ENCODE peak calls at places on chromosomes 6 and 20, in six cellular contexts. M, O, W, I, L and G are unnamed samples.

GRCh38 chr20:63529180-63529860 is 7.9 kb downstream of the PTK6 start:
- DNase-seq in M (no peak), I (no peak), O (no peak), L (no peak), W (no peak), G (no peak)

GRCh38 chr20:38109657-38110524 is 55.2 kb downstream of the TGM2 start:
- DNase-seq in L (peak; percentile 86), W (peak; percentile 93), I (peak; percentile 66), O (no peak), M (peak; percentile 99), G (peak; percentile 86)

GRCh38 chr20:21719592-21720214 is 14.2 kb downstream of the PAX1 start:
- DNase-seq in W (peak; percentile 72), I (peak; percentile 60), O (peak; percentile 51), L (peak; percentile 52), M (peak; percentile 84), G (no peak)

GRCh38 chr20:50521709-50522674 is 11.8 kb downstream of the PTPN1 start:
- DNase-seq in I (no peak), M (no peak), O (no peak), W (no peak), L (no peak), G (no peak)

GRCh38 chr20:45776931-45777330 is 14.8 kb downstream of the WFDC3 start:
- DNase-seq in I (no peak), M (no peak), O (no peak), L (no peak), W (no peak), G (no peak)

GRCh38 chr6:14286144-14286543 is 168.6 kb downstream of the CD83 start:
- DNase-seq in I (no peak), L (peak; percentile 34), W (no peak), O (no peak), M (peak; percentile 85), G (no peak)

GRCh38 chr20:6007529-6008103 is 46.2 kb downstream of the LRRN4 start:
- DNase-seq in I (no peak), M (peak; percentile 14), W (no peak), O (no peak), L (no peak), G (no peak)

GRCh38 chr6:84089081-84089480 is 55.5 kb downstream of the MRAP2 start:
- DNase-seq in O (no peak), M (no peak), W (no peak), L (no peak), I (no peak), G (peak; percentile 10)

GRCh38 chr6:147906361-147906760 is 397.9 kb downstream of the SAMD5 start:
- DNase-seq in L (no peak), M (peak; percentile 22), O (no peak), I (no peak), W (no peak), G (no peak)

GRCh38 chr20:58086763-58087566 is 141.5 kb downstream of the ANKRD60 start:
- DNase-seq in W (peak; percentile 47), I (peak; percentile 70), L (peak; percentile 46), O (no peak), M (peak; percentile 89), G (no peak)

GRCh38 chr6:99933129-99933528 is 60.9 kb downstream of the MCHR2 start:
- DNase-seq in M (peak; percentile 29), O (no peak), L (no peak), W (no peak), I (no peak), G (no peak)

GRCh38 chr20:44398303-44398702 is 42.8 kb downstream of the HNF4A start:
- DNase-seq in I (no peak), L (no peak), M (peak; percentile 93), W (no peak), O (no peak), G (no peak)
- H3K4me3 ChIP-seq in I (no peak overlapping the region), L (no peak overlapping the region), M (no peak overlapping the region), W (no peak overlapping the region), O (no peak overlapping the region), G (no peak overlapping the region)

DNA sequence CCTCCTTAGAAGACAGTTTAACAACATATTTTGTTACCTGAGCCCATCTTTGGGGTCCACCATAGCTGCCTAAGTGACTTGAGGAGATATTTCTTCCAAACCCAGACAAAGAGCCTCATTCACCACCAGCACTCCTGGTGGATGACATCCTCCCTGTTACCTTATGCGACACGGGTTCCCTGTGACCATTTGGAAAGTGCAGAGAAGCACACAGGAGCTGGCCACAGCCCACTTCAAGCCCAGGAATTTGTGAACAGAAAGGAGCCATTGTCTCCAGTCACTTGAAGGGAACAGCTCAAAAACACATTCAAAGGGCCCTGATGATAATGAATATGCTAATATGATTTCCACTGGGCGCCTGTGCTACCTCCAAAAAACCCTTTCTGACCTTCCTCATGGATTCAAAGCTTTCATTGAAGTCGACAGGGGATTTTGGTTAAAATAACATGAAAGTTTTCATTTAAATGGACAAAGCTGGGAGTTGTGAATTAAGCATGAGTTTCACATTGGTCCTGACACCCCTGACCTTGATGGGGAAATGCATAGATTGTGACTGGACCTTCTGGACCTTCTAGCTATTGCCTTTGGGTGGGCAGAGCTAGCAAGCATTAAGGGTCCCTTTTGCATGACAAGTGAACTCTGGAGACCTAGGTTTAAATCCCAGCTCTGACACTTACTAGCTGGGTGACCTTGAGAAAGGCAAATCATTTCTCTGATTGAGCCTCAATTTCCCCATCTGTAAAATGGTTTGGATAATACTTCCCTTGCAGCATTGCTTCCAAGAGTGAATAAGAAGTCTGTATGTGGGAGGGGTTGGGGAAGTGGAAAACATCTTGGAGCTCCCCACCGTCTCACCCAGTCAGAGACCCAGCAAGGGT is 83.3 kb upstream of the SIRPA start:
- DNase-seq in M (no peak), O (no peak), I (no peak), W (no peak), L (no peak), G (no peak)
- H3K4me1 ChIP-seq in M (peaks cover 66% of the 10 kb centered on the region), O (peaks cover 5% of the 10 kb centered on the region), I (no peaks in the 10 kb centered on the region), W (no peaks in the 10 kb centered on the region), L (peaks cover 40% of the 10 kb centered on the region), G (peaks cover 44% of the 10 kb centered on the region)

GRCh38 chr6:3041147-3041546 is 27.1 kb upstream of the RIPK1 start:
- DNase-seq in M (no peak), L (no peak), W (no peak), O (no peak), I (no peak), G (no peak)
- H3K4me3 ChIP-seq in M (no peak overlapping the region), L (no peak overlapping the region), W (no peak overlapping the region), O (no peak overlapping the region), I (no peak overlapping the region), G (no peak overlapping the region)

DNA sequence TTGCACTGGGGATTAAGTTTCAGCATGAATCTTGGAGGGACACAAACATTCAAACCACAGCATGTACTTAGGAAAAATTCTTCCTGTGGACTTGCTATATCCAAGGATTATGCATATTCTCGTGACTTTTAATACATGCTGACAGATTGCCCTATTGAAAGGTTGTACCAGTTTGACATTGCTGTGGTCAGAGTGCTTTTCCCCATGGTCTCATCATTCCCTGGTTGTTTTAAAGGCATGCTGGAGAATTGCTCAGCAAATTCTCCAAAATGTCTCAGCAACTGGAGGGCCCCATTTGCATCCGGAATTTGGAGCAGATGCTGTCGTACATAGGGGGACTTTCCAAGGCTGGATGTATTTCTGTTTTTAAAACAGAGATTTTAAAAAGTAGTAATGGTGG is 7.4 kb downstream of the HECA start:
- DNase-seq in I (no peak), M (no peak), W (no peak), L (no peak), O (no peak), G (no peak)
- H3K4me1 ChIP-seq in I (no peaks in the 10 kb centered on the region), M (no peaks in the 10 kb centered on the region), W (peaks cover 1% of the 10 kb centered on the region), L (peaks cover 65% of the 10 kb centered on the region), O (peaks cover 9% of the 10 kb centered on the region), G (peaks cover 49% of the 10 kb centered on the region)

GRCh38 chr6:96156425-96156824 is 140.7 kb downstream of the FUT9 start:
- DNase-seq in W (no peak), O (no peak), M (no peak), L (no peak), I (no peak), G (no peak)

GRCh38 chr6:96151707-96152106 is 135.9 kb downstream of the FUT9 start:
- DNase-seq in W (no peak), O (no peak), L (no peak), I (no peak), M (no peak), G (no peak)

GRCh38 chr6:96153775-96154174 is 138.0 kb downstream of the FUT9 start:
- DNase-seq in M (peak; percentile 29), I (no peak), L (no peak), W (no peak), O (no peak), G (no peak)

GRCh38 chr6:96152114-96152708 is 136.4 kb downstream of the FUT9 start:
- DNase-seq in L (no peak), I (peak; percentile 33), M (no peak), O (no peak), W (no peak), G (no peak)

GRCh38 chr6:96157018-96157565 is 141.3 kb downstream of the FUT9 start:
- DNase-seq in W (no peak), I (no peak), L (no peak), M (no peak), O (no peak), G (no peak)
- H3K4me3 ChIP-seq in W (no peak overlapping the region), I (no peak overlapping the region), L (no peak overlapping the region), M (peak overlapping the region; percentile 57), O (no peak overlapping the region), G (no peak overlapping the region)

GRCh38 chr20:9945406-9945805 is 89.4 kb upstream of the ANKEF1 start:
- DNase-seq in L (no peak), W (no peak), O (no peak), I (no peak), M (peak; percentile 86), G (no peak)

GRCh38 chr20:9942736-9943135 is 92.1 kb upstream of the ANKEF1 start:
- DNase-seq in O (no peak), M (no peak), W (no peak), L (no peak), I (no peak), G (no peak)

GRCh38 chr20:9935285-9935684 is 96.4 kb upstream of the PAK5 start:
- DNase-seq in L (no peak), I (no peak), O (no peak), M (no peak), W (no peak), G (no peak)

GRCh38 chr20:9939231-9939630 is 95.6 kb upstream of the ANKEF1 start:
- DNase-seq in W (no peak), M (no peak), I (no peak), L (no peak), O (no peak), G (no peak)

DNA sequence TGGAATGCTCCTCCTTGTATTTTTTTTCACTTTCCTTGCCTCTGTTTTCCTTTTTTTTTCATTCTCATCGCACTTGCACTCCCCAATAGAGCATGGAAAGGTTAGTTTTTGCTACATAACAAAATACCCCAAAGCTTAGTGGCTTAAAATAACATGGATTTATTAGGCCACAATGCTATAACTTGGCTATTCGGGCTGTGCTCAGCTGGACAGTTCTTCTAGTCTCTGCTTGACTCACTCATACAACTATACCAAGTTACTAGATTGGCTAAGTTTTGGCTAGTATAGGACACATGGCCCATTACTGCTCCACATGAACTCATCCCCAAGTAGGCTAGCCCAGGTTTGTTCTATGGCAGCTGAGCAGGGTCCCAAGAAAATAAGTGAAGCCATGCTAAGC is 94.5 kb upstream of the ANKEF1 start:
- DNase-seq in I (no peak), M (no peak), O (no peak), L (no peak), W (no peak), G (no peak)
- H3K4me1 ChIP-seq in I (no peaks in the 10 kb centered on the region), M (peaks cover 7% of the 10 kb centered on the region), O (no peaks in the 10 kb centered on the region), L (no peaks in the 10 kb centered on the region), W (no peaks in the 10 kb centered on the region), G (no peaks in the 10 kb centered on the region)